ENCODE peak calls at places on chromosomes 16 and 17, in eight cellular contexts. D is adrenal gland, U is amniotic stem cell, X is adipocyte, M is astrocyte of the hippocampus, H is fibroblast of mammary gland, W is HuH-7, J is amygdala. Z is an unnamed sample.

GRCh38 chr16:51762081-51762995 is 611.3 kb upstream of the SALL1 start:
- DNase-seq in D (peak), U (peak), X (peak), M (peak), H (peak), W (peak), J (peak), Z (peak)

GRCh38 chr16:49744244-49744976 is 111.5 kb downstream of the ZNF423 start:
- DNase-seq in D (no peak), U (no peak), X (no peak), M (no peak), H (no peak), W (no peak), J (no peak), Z (no peak)

GRCh38 chr16:56514845-56515244 is 5.0 kb downstream of the BBS2 start:
- DNase-seq in D (no peak), U (no peak), X (no peak), M (no peak), H (peak), W (no peak), J (no peak), Z (no peak)

GRCh38 chr16:83356266-83356665 is 451.5 kb upstream of the HSBP1 start:
- DNase-seq in D (peak), U (peak), X (peak), M (peak), H (peak), W (peak), J (no peak), Z (peak)

GRCh38 chr16:88737298-88738166 is 31.2 kb downstream of the CTU2 start:
- DNase-seq in D (peak), U (peak), X (peak), M (peak), H (peak), W (peak), J (peak), Z (peak)

GRCh38 chr16:89150090-89150835 is 21.3 kb upstream of the CDH15 start:
- DNase-seq in D (no peak), U (no peak), X (no peak), M (no peak), H (no peak), W (no peak), J (no peak), Z (no peak)

GRCh38 chr17:81365148-81365600 is 30.1 kb upstream of the BAHCC1 start:
- DNase-seq in D (peak), U (peak), X (peak), M (peak), H (peak), W (no peak), J (no peak), Z (peak)

GRCh38 chr16:27972500-27972899 is 91.0 kb downstream of the GSG1L start:
- DNase-seq in D (peak), U (no peak), X (peak), M (peak), H (peak), W (peak), J (no peak), Z (peak)

GRCh38 chr17:4808378-4808767 is 1.4 kb downstream of the PLD2 start:
- DNase-seq in D (peak), U (no peak), X (peak), M (peak), H (no peak), W (no peak), J (peak), Z (peak)

GRCh38 chr16:73058221-73058615 is 10.3 kb upstream of the ZFHX3 start:
- DNase-seq in D (peak), U (no peak), X (peak), M (peak), H (no peak), W (no peak), J (no peak), Z (peak)

GRCh38 chr16:80046848-80047247 is 446.3 kb upstream of the MAF start:
- DNase-seq in D (no peak), U (no peak), X (no peak), M (no peak), H (no peak), W (no peak), J (no peak), Z (no peak)